ENCODE peak calls at places on chromosomes 3 and 15, in eight cellular contexts. B, O, W, M, H, X, Y and V are unnamed samples.

GRCh38 chr3:185656321-185656840 is 70.3 kb downstream of the SENP2 start:
- DNase-seq in B (peak), O (peak), W (peak), M (peak), H (no peak), X (no peak), Y (peak), V (no peak)

GRCh38 chr3:138786788-138787276 is 47.9 kb downstream of the PIK3CB start:
- DNase-seq in B (peak), O (peak), W (peak), M (peak), H (peak), X (no peak), Y (peak), V (peak)

GRCh38 chr3:111735271-111735758 is 123.8 kb upstream of the PHLDB2 start:
- DNase-seq in B (peak), O (peak), W (peak), M (peak), H (no peak), X (no peak), Y (peak), V (no peak)

GRCh38 chr15:69723404-69724097 is 270.9 kb downstream of the RPLP1 start:
- DNase-seq in B (no peak), O (no peak), W (no peak), M (no peak), H (peak), X (no peak), Y (no peak), V (no peak)

GRCh38 chr3:100838157-100838556 is 128.9 kb downstream of the TFG start:
- DNase-seq in B (no peak), O (no peak), W (no peak), M (no peak), H (no peak), X (no peak), Y (no peak), V (no peak)

GRCh38 chr15:69126054-69126469 is 34.4 kb upstream of the GLCE start:
- DNase-seq in B (peak), O (peak), W (peak), M (no peak), H (peak), X (no peak), Y (peak), V (no peak)

GRCh38 chr3:49133226-49133951 is 539 bp upstream of the LAMB2 start:
- DNase-seq in B (peak), O (peak), W (peak), M (peak), H (peak), X (no peak), Y (peak), V (no peak)

GRCh38 chr15:37764733-37765191 is 169.7 kb upstream of the TMCO5A start:
- DNase-seq in B (peak), O (peak), W (peak), M (peak), H (peak), X (peak), Y (peak), V (no peak)

GRCh38 chr3:59425371-59425770 is 375.5 kb upstream of the CFAP20DC start:
- DNase-seq in B (peak), O (peak), W (peak), M (peak), H (no peak), X (no peak), Y (peak), V (no peak)

GRCh38 chr3:149120051-149120972 is 9.1 kb upstream of the HPS3 start:
- DNase-seq in B (peak), O (peak), W (peak), M (peak), H (peak), X (peak), Y (peak), V (peak)

GRCh38 chr3:85270488-85270887 is 311.7 kb downstream of the CADM2 start:
- DNase-seq in B (no peak), O (no peak), W (no peak), M (no peak), H (no peak), X (no peak), Y (no peak), V (no peak)

GRCh38 chr3:4722103-4722502 is 229.0 kb downstream of the ITPR1 start:
- DNase-seq in B (peak), O (peak), W (peak), M (peak), H (peak), X (no peak), Y (peak), V (peak)

GRCh38 chr3:124834723-124835718 is 52.1 kb downstream of the ITGB5 start:
- DNase-seq in B (peak), O (peak), W (peak), M (peak), H (peak), X (peak), Y (no peak), V (peak)

GRCh38 chr15:75452968-75453702 is 1.6 kb upstream of the SIN3A start:
- DNase-seq in B (peak), O (peak), W (peak), M (no peak), H (peak), X (peak), Y (no peak), V (no peak)

GRCh38 chr3:188403404-188403803 is 249.4 kb downstream of the LPP start:
- DNase-seq in B (no peak), O (no peak), W (no peak), M (no peak), H (no peak), X (no peak), Y (no peak), V (no peak)

GRCh38 chr3:142886938-142887337 is 1.9 kb downstream of the PCOLCE2 start:
- DNase-seq in B (peak), O (peak), W (peak), M (peak), H (peak), X (no peak), Y (peak), V (no peak)

GRCh38 chr15:71109890-71110289 is 5.4 kb upstream of the THSD4 start:
- DNase-seq in B (no peak), O (no peak), W (no peak), M (no peak), H (no peak), X (no peak), Y (no peak), V (no peak)

GRCh38 chr3:64505419-64505818 is 182.4 kb downstream of the ADAMTS9 start:
- DNase-seq in B (no peak), O (no peak), W (no peak), M (no peak), H (peak), X (no peak), Y (no peak), V (no peak)

GRCh38 chr3:56467108-56467507 is 1.2 kb downstream of the ERC2 start:
- DNase-seq in B (peak), O (peak), W (peak), M (peak), H (no peak), X (peak), Y (no peak), V (peak)

GRCh38 chr3:55483196-55484095 is 3.7 kb downstream of the WNT5A start:
- DNase-seq in B (no peak), O (peak), W (no peak), M (no peak), H (no peak), X (no peak), Y (no peak), V (peak)

GRCh38 chr3:58246148-58247051 is 8.8 kb downstream of the ABHD6 start:
- DNase-seq in B (no peak), O (no peak), W (no peak), M (no peak), H (no peak), X (no peak), Y (no peak), V (no peak)

GRCh38 chr15:64894395-64895056 is 17.2 kb upstream of the ANKDD1A start:
- DNase-seq in B (no peak), O (no peak), W (no peak), M (no peak), H (peak), X (peak), Y (no peak), V (peak)

GRCh38 chr3:59480486-59480995 is 430.7 kb upstream of the CFAP20DC start:
- DNase-seq in B (peak), O (peak), W (peak), M (peak), H (peak), X (no peak), Y (peak), V (no peak)

GRCh38 chr3:185983495-185984141 is 45.8 kb upstream of the TRA2B start:
- DNase-seq in B (peak), O (peak), W (peak), M (peak), H (peak), X (peak), Y (no peak), V (peak)

GRCh38 chr3:63576826-63577225 is 75.6 kb upstream of the SNTN start:
- DNase-seq in B (no peak), O (no peak), W (no peak), M (peak), H (no peak), X (no peak), Y (no peak), V (no peak)

GRCh38 chr15:41019174-41019573 is 65.9 kb downstream of the CHAC1 start:
- DNase-seq in B (no peak), O (no peak), W (no peak), M (no peak), H (no peak), X (no peak), Y (no peak), V (no peak)

GRCh38 chr15:31455499-31455898 is 128.9 kb downstream of the KLF13 start:
- DNase-seq in B (peak), O (no peak), W (no peak), M (no peak), H (no peak), X (no peak), Y (no peak), V (no peak)

GRCh38 chr3:128310286-128311058 is 156.2 kb downstream of the DNAJB8 start:
- DNase-seq in B (no peak), O (no peak), W (no peak), M (no peak), H (no peak), X (no peak), Y (no peak), V (no peak)

GRCh38 chr3:128309026-128309425 is 155.7 kb downstream of the EEFSEC start:
- DNase-seq in B (no peak), O (no peak), W (no peak), M (no peak), H (no peak), X (no peak), Y (no peak), V (no peak)

GRCh38 chr3:128306481-128306880 is 153.2 kb downstream of the EEFSEC start:
- DNase-seq in B (no peak), O (no peak), W (no peak), M (no peak), H (no peak), X (no peak), Y (no peak), V (no peak)

GRCh38 chr3:128307781-128308469 is 154.6 kb downstream of the EEFSEC start:
- DNase-seq in B (no peak), O (no peak), W (no peak), M (no peak), H (no peak), X (no peak), Y (no peak), V (no peak)

GRCh38 chr3:128307029-128307633 is 153.8 kb downstream of the EEFSEC start:
- DNase-seq in B (no peak), O (peak), W (no peak), M (no peak), H (peak), X (no peak), Y (no peak), V (no peak)
- TF ChIP-seq CTCF in B (no peak), O (peak), W (no peak), M (no peak), H (no peak), X (no peak), Y (no peak), V (no peak)

GRCh38 chr3:120239644-120240043 is 45.4 kb downstream of the GPR156 start:
- DNase-seq in B (no peak), O (no peak), W (no peak), M (no peak), H (no peak), X (no peak), Y (no peak), V (no peak)

GRCh38 chr3:120244834-120245225 is 40.2 kb downstream of the GPR156 start:
- DNase-seq in B (no peak), O (peak), W (peak), M (no peak), H (no peak), X (no peak), Y (no peak), V (no peak)
- TF ChIP-seq CTCF in B (no peak), O (peak), W (no peak), M (no peak), H (no peak), X (no peak), Y (no peak), V (no peak)

GRCh38 chr3:128590948-128591347 is 59.7 kb downstream of the RPN1 start:
- DNase-seq in B (no peak), O (no peak), W (no peak), M (no peak), H (peak), X (no peak), Y (no peak), V (no peak)
- TF ChIP-seq CTCF in B (no peak), O (peak), W (peak), M (no peak), H (peak), X (no peak), Y (peak), V (no peak)

DNA sequence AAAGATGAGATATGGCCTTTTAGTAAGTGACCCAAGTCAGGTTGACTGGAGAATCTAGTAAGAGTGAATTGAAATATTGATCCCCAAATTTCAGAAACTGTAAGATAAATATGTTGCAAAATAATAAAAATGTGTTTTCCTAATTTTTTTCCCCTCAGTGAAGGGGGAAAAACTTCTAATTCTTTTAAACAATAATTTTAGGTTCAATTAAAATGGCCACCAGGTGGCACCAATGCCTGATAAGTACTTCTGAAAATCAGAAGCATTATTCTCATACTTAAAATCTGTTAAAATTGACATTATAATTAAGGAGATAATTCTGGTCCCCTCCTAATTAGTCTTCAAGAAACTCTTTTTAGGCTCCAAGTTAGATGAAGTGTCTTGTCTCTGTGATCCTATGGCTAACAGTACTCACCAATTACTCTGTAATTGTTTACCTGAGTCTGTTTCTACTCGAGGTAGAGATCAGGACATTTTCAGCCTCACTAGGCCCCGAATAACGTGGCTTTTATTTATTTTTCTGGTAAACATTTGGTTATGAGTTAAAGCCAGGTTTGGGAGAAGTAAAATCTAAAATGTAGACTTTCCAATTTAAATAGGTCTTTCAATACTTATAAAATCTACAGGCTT is 52.6 kb downstream of the NMD3 start:
- DNase-seq in B (peak), O (peak), W (peak), M (no peak), H (peak), X (peak), Y (no peak), V (peak)
- TF ChIP-seq CTCF in B (peak), O (peak), W (peak), M (peak), H (no peak), X (peak), Y (peak), V (no peak)

DNA sequence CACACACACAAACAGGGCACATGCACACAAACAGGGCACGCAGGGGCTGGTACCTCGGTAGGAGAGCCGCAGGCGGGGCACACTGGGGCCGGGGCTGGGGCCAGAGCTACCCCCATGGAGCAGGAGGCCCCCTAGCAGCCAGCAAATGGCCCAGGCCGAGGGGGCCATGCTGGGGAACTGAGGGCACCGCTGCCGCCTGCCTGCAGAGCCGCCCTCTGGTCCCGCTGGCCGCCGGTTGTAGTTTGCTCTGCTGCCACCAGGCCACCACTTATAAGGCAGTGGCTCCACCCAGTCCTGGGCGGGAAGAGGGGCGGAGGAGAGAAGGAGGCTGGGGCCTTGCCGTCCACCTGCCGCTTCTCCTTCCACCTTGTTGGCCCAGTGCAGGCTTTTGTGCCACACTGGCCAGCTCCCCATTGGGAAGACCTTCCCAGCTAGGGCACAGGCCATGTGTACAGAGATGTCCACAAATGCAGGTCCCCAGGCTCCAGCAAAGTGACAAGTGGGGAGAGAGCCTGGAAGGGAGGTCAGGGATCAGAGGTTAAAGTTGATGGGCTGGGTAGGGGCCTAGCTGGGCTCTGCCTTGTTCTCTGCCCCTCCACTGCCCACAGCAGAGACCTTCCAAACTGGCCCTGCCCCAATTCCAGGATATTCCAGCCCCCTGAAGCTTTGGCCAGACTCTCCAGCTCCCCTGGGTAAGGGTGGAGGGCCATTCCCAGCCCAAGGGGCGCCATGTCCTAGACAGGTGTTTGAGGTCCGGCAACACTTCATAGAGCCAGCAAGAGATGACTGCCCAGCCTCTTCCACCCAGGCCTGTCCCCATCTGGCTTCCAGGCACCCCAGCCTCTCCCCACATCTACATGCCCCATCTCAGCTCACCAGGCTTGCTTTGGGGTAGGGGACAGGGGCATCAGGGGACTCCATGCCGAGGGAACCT is at the start of gene SEMA3G:
- DNase-seq in B (peak), O (peak), W (peak), M (peak), H (peak), X (peak), Y (no peak), V (peak)
- TF ChIP-seq CTCF in B (peak), O (peak), W (peak), M (peak), H (peak), X (peak), Y (peak), V (peak)

GRCh38 chr3:126261037-126261436 is 80.7 kb upstream of the ALDH1L1 start:
- DNase-seq in B (peak), O (peak), W (peak), M (no peak), H (peak), X (no peak), Y (peak), V (no peak)

GRCh38 chr3:126258670-126259069 is 78.3 kb upstream of the ALDH1L1 start:
- DNase-seq in B (no peak), O (no peak), W (no peak), M (no peak), H (peak), X (no peak), Y (no peak), V (no peak)

GRCh38 chr3:126257984-126258383 is 77.6 kb upstream of the ALDH1L1 start:
- DNase-seq in B (no peak), O (no peak), W (no peak), M (no peak), H (no peak), X (no peak), Y (no peak), V (no peak)

GRCh38 chr3:126262227-126262626 is 81.8 kb upstream of the ALDH1L1 start:
- DNase-seq in B (no peak), O (no peak), W (no peak), M (no peak), H (no peak), X (no peak), Y (no peak), V (no peak)

GRCh38 chr3:126259411-126260391 is 79.3 kb upstream of the ALDH1L1 start:
- DNase-seq in B (no peak), O (peak), W (peak), M (no peak), H (peak), X (no peak), Y (no peak), V (peak)
- TF ChIP-seq CTCF in B (peak), O (peak), W (peak), M (no peak), H (peak), X (no peak), Y (peak), V (no peak)